ENCODE peak calls at places on chromosomes 1 and 21, in nine cellular contexts. N is tibial artery; W is GM23338; G is T-cell; I is mesenchymal stem cell; P is midbrain; H is DMS79 treated with DMSO at 0.1 percent for 48 hours; Y is spleen; J is activated CD4-positive, CD25-positive, alpha-beta regulatory T cell. Z is an unnamed sample.
A peak's percentile ranks its signal among the peaks of the same experiment; 100 is the strongest.

GRCh38 chr1:207810173-207810572 is 58.3 kb downstream of the CD46 start:
- DNase-seq in N (no peak), W (no peak), G (no peak), I (peak; percentile 43), P (no peak), H (no peak), Y (no peak), J (no peak), Z (no peak)

GRCh38 chr1:219790834-219791615 is 137.3 kb downstream of the SLC30A10 start:
- DNase-seq in N (no peak), W (no peak), G (no peak), I (no peak), P (no peak), H (no peak), Y (no peak), J (no peak), Z (no peak)

GRCh38 chr21:16908087-16908486 is 604.8 kb upstream of the CXADR start:
- DNase-seq in N (no peak), W (no peak), G (no peak), I (no peak), P (peak; percentile 30), H (peak; percentile 75), Y (no peak), J (no peak), Z (no peak)

GRCh38 chr1:115595279-115596079 is 46.3 kb upstream of the VANGL1 start:
- DNase-seq in N (peak; percentile 84), W (peak; percentile 90), G (peak; percentile 26), I (peak; percentile 89), P (peak; percentile 83), H (peak; percentile 92), Y (peak; percentile 78), J (peak; percentile 12), Z (peak; percentile 28)

GRCh38 chr1:212700892-212701819 is 1.5 kb upstream of the BATF3 start:
- DNase-seq in N (peak; percentile 72), W (peak; percentile 72), G (no peak), I (peak; percentile 76), P (peak; percentile 31), H (no peak), Y (peak; percentile 81), J (no peak), Z (no peak)

GRCh38 chr1:95086949-95087533 is 14.3 kb upstream of the ALG14 start:
- DNase-seq in N (peak; percentile 37), W (peak; percentile 51), G (no peak), I (peak; percentile 91), P (no peak), H (no peak), Y (no peak), J (no peak), Z (no peak)

GRCh38 chr1:180181048-180181447 is 26.4 kb downstream of the QSOX1 start:
- DNase-seq in N (no peak), W (peak; percentile 83), G (no peak), I (peak; percentile 22), P (peak; percentile 21), H (no peak), Y (peak; percentile 27), J (no peak), Z (no peak)

GRCh38 chr1:33818071-33818470 is 45.8 kb upstream of the HMGB4 start:
- DNase-seq in N (no peak), W (peak; percentile 7), G (no peak), I (no peak), P (no peak), H (no peak), Y (no peak), J (no peak), Z (no peak)

GRCh38 chr1:247448107-247448778 is 9.7 kb downstream of the OR2B11 start:
- DNase-seq in N (no peak), W (peak; percentile 90), G (no peak), I (peak; percentile 49), P (peak; percentile 48), H (peak; percentile 40), Y (peak; percentile 86), J (no peak), Z (no peak)

Z was measured in GM18507.